ENCODE peak calls at places on chromosome 22, in five cellular contexts. One of them, this sample, is unnamed.

GRCh38 chr22:50085211-50085999 is at the start of gene MLC1:
- DNase-seq in H1: no peak
- DNase-seq in thoracic aorta: no peak
- DNase-seq in ovary: no peak
- DNase-seq in fibroblast of lung: peak
- DNase-seq in this sample: no peak

GRCh38 chr22:44090571-44090905 is 66.4 kb downstream of the PARVB start:
- DNase-seq in fibroblast of lung: no peak
- DNase-seq in thoracic aorta: no peak
- DNase-seq in H1: no peak
- DNase-seq in ovary: no peak
- DNase-seq in this sample: no peak

GRCh38 chr22:25068701-25069100 is 116.2 kb downstream of the KIAA1671 start:
- DNase-seq in fibroblast of lung: no peak
- DNase-seq in thoracic aorta: no peak
- DNase-seq in H1: no peak
- DNase-seq in ovary: no peak
- DNase-seq in this sample: peak

GRCh38 chr22:49015993-49016908 is 811.4 kb downstream of the BRD1 start:
- DNase-seq in ovary: peak
- DNase-seq in H1: peak
- DNase-seq in thoracic aorta: no peak
- DNase-seq in fibroblast of lung: no peak
- DNase-seq in this sample: no peak

GRCh38 chr22:49382451-49382735 is 445.3 kb downstream of the BRD1 start:
- DNase-seq in ovary: no peak
- DNase-seq in fibroblast of lung: no peak
- DNase-seq in thoracic aorta: no peak
- DNase-seq in H1: no peak
- DNase-seq in this sample: no peak

GRCh38 chr22:41181349-41182241 is 23.5 kb upstream of the L3MBTL2 start:
- DNase-seq in H1: no peak
- DNase-seq in ovary: no peak
- DNase-seq in fibroblast of lung: no peak
- DNase-seq in thoracic aorta: no peak
- DNase-seq in this sample: no peak

GRCh38 chr22:44571566-44572413 is 73.8 kb upstream of the RTL6 start:
- DNase-seq in H1: no peak
- DNase-seq in thoracic aorta: no peak
- DNase-seq in fibroblast of lung: no peak
- DNase-seq in ovary: peak
- DNase-seq in this sample: no peak

GRCh38 chr22:35043251-35043931 is 22.6 kb upstream of the ISX start:
- DNase-seq in H1: no peak
- DNase-seq in fibroblast of lung: no peak
- DNase-seq in thoracic aorta: no peak
- DNase-seq in ovary: no peak
- DNase-seq in this sample: no peak

GRCh38 chr22:17235861-17236260 is 16.6 kb upstream of the ADA2 start:
- DNase-seq in H1: no peak
- DNase-seq in fibroblast of lung: no peak
- DNase-seq in ovary: no peak
- DNase-seq in thoracic aorta: no peak
- DNase-seq in this sample: no peak

GRCh38 chr22:25628494-25628893 is 64.0 kb downstream of the GRK3 start:
- DNase-seq in fibroblast of lung: no peak
- DNase-seq in H1: no peak
- DNase-seq in ovary: no peak
- DNase-seq in thoracic aorta: no peak
- DNase-seq in this sample: no peak

GRCh38 chr22:48431536-48432315 is 1395.9 kb downstream of the BRD1 start:
- DNase-seq in H1: no peak
- DNase-seq in fibroblast of lung: no peak
- DNase-seq in thoracic aorta: no peak
- DNase-seq in ovary: peak
- DNase-seq in this sample: no peak

GRCh38 chr22:24803064-24803542 is 2.9 kb upstream of the SGSM1 start:
- DNase-seq in H1: peak
- DNase-seq in thoracic aorta: no peak
- DNase-seq in fibroblast of lung: peak
- DNase-seq in ovary: peak
- DNase-seq in this sample: peak

GRCh38 chr22:48517039-48518030 is 1310.3 kb downstream of the BRD1 start:
- DNase-seq in ovary: no peak
- DNase-seq in fibroblast of lung: no peak
- DNase-seq in H1: no peak
- DNase-seq in thoracic aorta: no peak
- DNase-seq in this sample: no peak

GRCh38 chr22:47990486-47990885 is 1228.0 kb downstream of the TBC1D22A start:
- DNase-seq in fibroblast of lung: no peak
- DNase-seq in thoracic aorta: no peak
- DNase-seq in ovary: no peak
- DNase-seq in H1: no peak
- DNase-seq in this sample: no peak

GRCh38 chr22:24153353-24153752 is 27.9 kb upstream of the SUSD2 start:
- DNase-seq in ovary: no peak
- DNase-seq in thoracic aorta: no peak
- DNase-seq in fibroblast of lung: no peak
- DNase-seq in H1: no peak
- DNase-seq in this sample: no peak

GRCh38 chr22:50192825-50193204 is 7.1 kb downstream of the TRABD start:
- DNase-seq in thoracic aorta: no peak
- DNase-seq in H1: no peak
- DNase-seq in ovary: no peak
- DNase-seq in fibroblast of lung: no peak
- DNase-seq in this sample: no peak

GRCh38 chr22:17570851-17571631 is 7.7 kb downstream of the SLC25A18 start:
- DNase-seq in fibroblast of lung: peak
- DNase-seq in H1: no peak
- DNase-seq in thoracic aorta: peak
- DNase-seq in ovary: peak
- DNase-seq in this sample: no peak

GRCh38 chr22:40922484-40923303 is 28.5 kb upstream of the RBX1 start:
- DNase-seq in thoracic aorta: no peak
- DNase-seq in H1: no peak
- DNase-seq in ovary: no peak
- DNase-seq in fibroblast of lung: peak
- DNase-seq in this sample: peak

GRCh38 chr22:46895753-46896152 is 133.3 kb downstream of the TBC1D22A start:
- DNase-seq in ovary: peak
- DNase-seq in H1: no peak
- DNase-seq in fibroblast of lung: no peak
- DNase-seq in thoracic aorta: no peak
- DNase-seq in this sample: no peak

GRCh38 chr22:40329466-40329865 is 16.8 kb upstream of the ADSL start:
- DNase-seq in fibroblast of lung: no peak
- DNase-seq in H1: no peak
- DNase-seq in ovary: no peak
- DNase-seq in thoracic aorta: no peak
- DNase-seq in this sample: no peak

DNA sequence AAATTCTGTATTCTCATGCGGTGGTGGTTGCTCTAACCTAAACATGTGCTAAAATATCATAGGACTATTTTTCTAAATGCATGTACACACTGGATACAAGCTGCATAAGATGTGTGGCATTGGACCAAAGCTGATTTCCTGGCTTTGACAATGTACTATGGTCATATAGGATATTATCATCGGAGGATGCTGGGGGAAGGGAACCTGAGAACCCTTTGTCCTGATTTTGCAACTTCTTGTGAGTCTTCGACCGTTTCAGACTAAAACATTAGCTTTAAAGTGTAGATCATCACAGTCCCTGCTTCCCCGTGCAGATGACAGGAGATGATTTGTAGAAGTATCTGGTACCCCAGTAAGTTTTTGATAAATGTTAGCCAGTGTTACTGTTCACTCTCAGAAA is 554.7 kb downstream of the MIAT start:
- DNase-seq in fibroblast of lung: no peak
- DNase-seq in H1: no peak
- DNase-seq in ovary: no peak
- DNase-seq in thoracic aorta: no peak
- DNase-seq in this sample: no peak
- H3K27ac ChIP-seq in fibroblast of lung: no peak
- H3K27ac ChIP-seq in H1: no peak
- H3K27ac ChIP-seq in ovary: peak
- H3K27ac ChIP-seq in thoracic aorta: peak
- H3K27ac ChIP-seq in this sample: no peak

DNA sequence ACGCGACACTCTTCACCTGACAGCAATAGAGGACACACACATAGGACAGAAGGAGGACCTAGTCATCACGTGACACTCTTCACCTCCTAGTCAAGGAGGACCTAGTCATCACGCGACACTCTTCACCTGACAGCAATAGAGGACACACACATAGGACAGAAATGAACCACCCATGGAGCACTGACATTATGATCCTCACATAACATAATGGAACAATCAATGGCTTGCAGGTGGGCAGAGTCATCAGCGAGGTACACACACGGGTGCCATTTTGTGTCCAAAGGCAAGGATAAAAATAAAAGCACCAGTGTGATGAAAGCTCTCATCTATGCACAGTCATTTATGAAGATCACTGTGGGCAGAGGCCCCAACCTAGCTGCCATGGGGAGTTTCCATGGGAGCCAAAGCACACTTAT is 354.7 kb downstream of the LARGE1 start:
- DNase-seq in H1: no peak
- DNase-seq in thoracic aorta: no peak
- DNase-seq in fibroblast of lung: no peak
- DNase-seq in ovary: no peak
- DNase-seq in this sample: no peak
- TF ChIP-seq CTCF in H1: no peak
- TF ChIP-seq CTCF in thoracic aorta: no peak
- TF ChIP-seq CTCF in fibroblast of lung: no peak
- TF ChIP-seq CTCF in ovary: no peak
- TF ChIP-seq CTCF in this sample: no peak

GRCh38 chr22:38131399-38131798 is 20.9 kb upstream of the BAIAP2L2 start:
- DNase-seq in ovary: no peak
- DNase-seq in fibroblast of lung: no peak
- DNase-seq in thoracic aorta: no peak
- DNase-seq in H1: no peak
- DNase-seq in this sample: no peak

GRCh38 chr22:38132136-38132535 is 21.7 kb upstream of the BAIAP2L2 start:
- DNase-seq in ovary: no peak
- DNase-seq in thoracic aorta: no peak
- DNase-seq in H1: no peak
- DNase-seq in fibroblast of lung: no peak
- DNase-seq in this sample: no peak

GRCh38 chr22:38135133-38135706 is 24.7 kb upstream of the BAIAP2L2 start:
- DNase-seq in H1: no peak
- DNase-seq in fibroblast of lung: peak
- DNase-seq in thoracic aorta: no peak
- DNase-seq in ovary: no peak
- DNase-seq in this sample: no peak

GRCh38 chr22:38132794-38133193 is 22.3 kb upstream of the BAIAP2L2 start:
- DNase-seq in H1: no peak
- DNase-seq in thoracic aorta: no peak
- DNase-seq in ovary: no peak
- DNase-seq in fibroblast of lung: no peak
- DNase-seq in this sample: no peak

DNA sequence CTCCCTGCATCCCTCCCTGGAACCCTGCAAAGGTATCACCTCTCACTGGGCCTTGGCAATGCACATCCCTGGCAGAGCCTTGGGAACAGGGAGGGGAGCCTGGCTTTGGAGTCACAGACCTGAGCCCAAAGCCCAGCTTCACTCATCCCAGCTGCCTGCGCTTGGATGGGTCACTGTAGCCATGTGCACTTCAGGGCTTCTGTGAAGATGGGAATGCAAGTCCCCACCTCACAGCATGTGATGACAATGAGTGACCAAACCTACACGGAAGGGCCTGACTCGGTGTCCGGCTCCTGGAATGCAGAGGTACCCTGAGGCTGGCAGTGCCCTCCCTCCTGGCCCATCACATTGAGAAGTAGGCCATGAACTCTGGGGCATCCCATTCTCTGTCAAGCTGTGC is 22.8 kb upstream of the BAIAP2L2 start:
- DNase-seq in H1: no peak
- DNase-seq in fibroblast of lung: no peak
- DNase-seq in thoracic aorta: no peak
- DNase-seq in ovary: no peak
- DNase-seq in this sample: no peak
- H3K27ac ChIP-seq in H1: no peak
- H3K27ac ChIP-seq in fibroblast of lung: no peak
- H3K27ac ChIP-seq in thoracic aorta: no peak
- H3K27ac ChIP-seq in ovary: no peak
- H3K27ac ChIP-seq in this sample: no peak

GRCh38 chr22:36430863-36431262 is 43.1 kb upstream of the MYH9 start:
- DNase-seq in H1: no peak
- DNase-seq in fibroblast of lung: no peak
- DNase-seq in thoracic aorta: no peak
- DNase-seq in ovary: no peak
- DNase-seq in this sample: no peak

GRCh38 chr22:36423461-36424404 is 36.0 kb upstream of the MYH9 start:
- DNase-seq in H1: no peak
- DNase-seq in thoracic aorta: no peak
- DNase-seq in fibroblast of lung: peak
- DNase-seq in ovary: no peak
- DNase-seq in this sample: no peak

GRCh38 chr22:36422287-36423014 is 34.7 kb upstream of the MYH9 start:
- DNase-seq in thoracic aorta: no peak
- DNase-seq in fibroblast of lung: no peak
- DNase-seq in H1: no peak
- DNase-seq in ovary: no peak
- DNase-seq in this sample: no peak

GRCh38 chr22:36424901-36425579 is 37.3 kb upstream of the MYH9 start:
- DNase-seq in ovary: no peak
- DNase-seq in fibroblast of lung: no peak
- DNase-seq in thoracic aorta: no peak
- DNase-seq in H1: no peak
- DNase-seq in this sample: no peak

GRCh38 chr22:36425977-36426523 is 38.3 kb upstream of the MYH9 start:
- DNase-seq in ovary: peak
- DNase-seq in fibroblast of lung: peak
- DNase-seq in H1: peak
- DNase-seq in thoracic aorta: no peak
- DNase-seq in this sample: no peak
- TF ChIP-seq CTCF in ovary: no peak
- TF ChIP-seq CTCF in fibroblast of lung: no peak
- TF ChIP-seq CTCF in H1: no peak
- TF ChIP-seq CTCF in thoracic aorta: no peak
- TF ChIP-seq CTCF in this sample: no peak

This sample was measured in DND-41.